ENCODE peak calls at places on chromosomes 7 and 10, in four cellular contexts. P is psoas muscle, M is astrocyte, U is A549. T is an unnamed sample.

GRCh38 chr7:93226310-93226709 is at the start of gene HEPACAM2:
- DNase-seq in P (no peak), M (no peak), U (no peak), T (no peak)

GRCh38 chr10:110840225-110840922 is 31.4 kb upstream of the PDCD4 start:
- DNase-seq in U (peak), M (no peak), P (no peak), T (no peak)

GRCh38 chr7:138459300-138460175 is 521 bp upstream of the TRIM24 start:
- DNase-seq in U (peak), P (no peak), M (no peak), T (peak)

GRCh38 chr10:70513848-70514309 is 35.3 kb downstream of the PALD1 start:
- DNase-seq in U (no peak), P (no peak), M (no peak), T (no peak)

GRCh38 chr7:27840760-27841364 is 100.9 kb downstream of the TAX1BP1 start:
- DNase-seq in M (no peak), P (no peak), U (no peak), T (no peak)

GRCh38 chr7:64799-65430 is 127.5 kb upstream of the FAM20C start:
- DNase-seq in P (peak), M (no peak), U (no peak), T (no peak)

GRCh38 chr7:134593530-134594392 is 44.9 kb downstream of the AKR1B15 start:
- DNase-seq in P (peak), M (peak), U (peak), T (peak)

GRCh38 chr10:34254596-34254995 is 560.5 kb downstream of the PARD3 start:
- DNase-seq in M (peak), P (no peak), U (peak), T (peak)

GRCh38 chr10:129059977-129060376 is 407.1 kb upstream of the MGMT start:
- DNase-seq in M (no peak), P (no peak), U (no peak), T (no peak)

GRCh38 chr7:137919987-137920386 is 73.2 kb upstream of the DGKI start:
- DNase-seq in P (no peak), M (no peak), U (no peak), T (no peak)

GRCh38 chr7:144854839-144855424 is 19.1 kb upstream of the TPK1 start:
- DNase-seq in P (no peak), M (peak), U (peak), T (peak)

GRCh38 chr7:130887182-130888016 is 153.4 kb upstream of the KLF14 start:
- DNase-seq in M (peak), P (peak), U (peak), T (no peak)

GRCh38 chr10:97760461-97761257 is 11.1 kb downstream of the SFRP5 start:
- DNase-seq in U (no peak), P (peak), M (no peak), T (peak)

GRCh38 chr7:9189683-9190082 is 756.3 kb downstream of the NXPH1 start:
- DNase-seq in M (no peak), U (no peak), P (no peak), T (no peak)

GRCh38 chr7:561631-562393 is 42.2 kb upstream of the PDGFA start:
- DNase-seq in M (no peak), P (no peak), U (no peak), T (no peak)

GRCh38 chr10:86103391-86104101 is 263.0 kb downstream of the GRID1 start:
- DNase-seq in P (no peak), M (no peak), U (no peak), T (no peak)

GRCh38 chr7:143395187-143396149 is 13.2 kb downstream of the EPHA1 start:
- DNase-seq in U (no peak), M (no peak), P (no peak), T (no peak)

GRCh38 chr7:48116043-48116442 is 27.0 kb downstream of the UPP1 start:
- DNase-seq in P (no peak), M (no peak), U (no peak), T (no peak)

GRCh38 chr7:2044311-2044882 is 188.3 kb downstream of the MAD1L1 start:
- DNase-seq in M (no peak), U (no peak), P (peak), T (no peak)

GRCh38 chr10:103926722-103927319 is 8.8 kb upstream of the STN1 start:
- DNase-seq in P (no peak), M (no peak), U (no peak), T (no peak)

GRCh38 chr7:158129037-158130022 is 458.3 kb downstream of the PTPRN2 start:
- DNase-seq in M (no peak), U (no peak), P (peak), T (no peak)

GRCh38 chr10:79292789-79293746 is 54.2 kb upstream of the PPIF start:
- DNase-seq in U (no peak), M (no peak), P (no peak), T (no peak)
- TF ChIP-seq CTCF in U (peak), M (peak), P (peak), T (peak)

DNA sequence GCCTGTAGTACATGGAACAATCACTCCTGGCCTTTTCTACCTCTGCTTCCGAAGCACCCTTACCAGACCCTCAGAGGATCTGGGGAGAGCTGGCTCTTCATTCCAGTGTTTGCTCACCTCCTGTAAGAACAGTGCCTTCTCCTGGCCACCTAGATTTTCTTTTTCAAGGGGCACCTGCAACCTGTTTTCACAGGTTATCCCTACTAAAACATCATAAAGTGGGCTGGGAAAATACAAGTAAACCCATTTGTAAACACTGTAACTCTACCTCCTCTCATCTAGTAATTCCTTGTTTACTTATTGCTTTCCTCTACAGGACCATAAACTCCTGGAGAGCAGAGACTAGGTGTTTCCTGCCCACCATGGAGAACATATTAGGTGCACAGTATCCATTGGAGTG is 1.1 kb downstream of the PIK3AP1 start:
- DNase-seq in P (no peak), M (no peak), U (no peak), T (no peak)
- H3K4me3 ChIP-seq in P (peak), M (no peak), U (no peak), T (no peak)

GRCh38 chr7:156499247-156499881 is 141.2 kb upstream of the RNF32 start:
- DNase-seq in U (no peak), P (no peak), M (no peak), T (no peak)

GRCh38 chr7:156505876-156506275 is 134.7 kb upstream of the RNF32 start:
- DNase-seq in U (no peak), P (no peak), M (no peak), T (no peak)

GRCh38 chr7:156504687-156505545 is 135.7 kb upstream of the RNF32 start:
- DNase-seq in U (no peak), M (no peak), P (no peak), T (no peak)

GRCh38 chr7:156504006-156504405 is 136.6 kb upstream of the RNF32 start:
- DNase-seq in U (no peak), P (no peak), M (no peak), T (no peak)

GRCh38 chr7:156503195-156503594 is 137.4 kb upstream of the RNF32 start:
- DNase-seq in M (no peak), P (no peak), U (no peak), T (no peak)
- TF ChIP-seq CTCF in M (no peak), P (no peak), U (peak), T (no peak)

GRCh38 chr7:150954986-150955518 is 23.1 kb downstream of the KCNH2 start:
- DNase-seq in P (no peak), M (no peak), U (no peak), T (no peak)
- H3K4me3 ChIP-seq in P (peak), M (no peak), U (no peak), T (no peak)

GRCh38 chr10:50289196-50289595 is 37.9 kb upstream of the ASAH2 start:
- DNase-seq in P (no peak), U (no peak), M (no peak), T (no peak)

GRCh38 chr10:50294582-50294981 is 43.3 kb upstream of the ASAH2 start:
- DNase-seq in M (no peak), P (no peak), U (no peak), T (no peak)

GRCh38 chr10:50293508-50294320 is 42.4 kb upstream of the ASAH2 start:
- DNase-seq in M (no peak), P (no peak), U (no peak), T (no peak)

GRCh38 chr10:50295367-50295766 is 44.1 kb upstream of the ASAH2 start:
- DNase-seq in P (no peak), M (no peak), U (no peak), T (no peak)

DNA sequence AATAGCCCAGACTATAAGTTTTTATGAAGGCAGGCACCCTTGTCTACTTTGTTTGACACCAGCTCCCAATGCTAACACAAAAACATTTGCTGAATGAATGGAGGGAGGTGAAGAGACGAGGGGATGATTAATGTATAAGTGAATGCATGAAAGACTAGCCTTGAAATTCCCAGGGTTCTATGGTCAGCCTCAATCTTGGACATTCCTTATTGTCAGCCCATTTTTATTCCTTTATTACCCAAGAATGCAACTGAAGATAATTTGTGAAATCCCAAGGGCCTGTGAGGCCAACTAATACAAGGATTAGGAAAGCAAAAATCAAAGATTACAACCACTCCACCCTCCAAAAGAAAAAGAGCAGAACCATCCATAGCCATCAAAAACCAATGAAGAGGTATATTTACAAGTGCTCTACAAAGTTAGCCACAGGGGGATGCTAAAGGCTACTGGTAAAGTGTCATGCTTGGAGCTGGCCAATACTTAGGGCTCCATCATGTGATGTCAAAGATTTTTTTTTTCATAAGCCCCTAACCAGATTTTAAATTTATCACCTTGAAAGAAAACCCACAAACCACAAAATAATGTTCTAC is 40.0 kb upstream of the ASAH2 start:
- DNase-seq in M (peak), P (no peak), U (no peak), T (no peak)
- TF ChIP-seq CTCF in M (peak), P (peak), U (peak), T (peak)

DNA sequence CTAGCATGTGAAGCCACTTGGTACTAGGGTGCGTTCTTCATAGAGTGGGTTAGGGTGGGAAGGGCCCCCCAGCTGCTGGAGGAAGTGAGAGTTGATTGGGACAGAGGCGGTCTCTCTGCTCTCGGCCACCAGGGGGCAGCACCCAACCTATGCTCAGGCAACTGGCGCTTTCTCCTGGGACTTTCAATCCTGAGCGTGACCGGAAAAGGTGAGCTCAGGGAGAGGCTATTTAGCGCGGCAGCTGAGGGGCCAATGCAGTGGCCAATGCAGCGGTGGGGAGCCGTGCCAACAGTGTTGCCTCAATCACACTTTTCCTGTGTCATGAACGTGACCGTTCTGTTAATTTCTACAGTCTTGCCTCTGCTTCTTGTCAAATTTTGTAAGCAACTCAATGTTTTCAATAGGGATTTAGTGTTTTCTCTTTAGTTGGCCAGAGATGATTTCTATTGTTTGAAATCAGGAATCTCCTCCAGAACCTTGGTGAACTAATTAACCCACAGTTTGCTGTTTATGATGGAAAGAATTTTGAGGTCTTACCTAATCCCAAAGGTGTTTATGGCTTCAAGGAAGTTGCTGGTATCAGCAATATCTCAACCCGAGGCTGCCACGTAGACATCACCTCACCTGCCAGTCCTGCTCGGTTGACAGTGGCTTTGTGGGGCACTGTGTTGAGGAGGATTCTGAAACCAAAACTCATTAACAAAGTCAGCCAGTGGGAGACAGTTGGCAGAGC is 67.9 kb upstream of the PDZD8 start:
- DNase-seq in U (peak), M (peak), P (peak), T (peak)
- H3K4me3 ChIP-seq in U (no peak), M (no peak), P (peak), T (no peak)

GRCh38 chr10:53808677-53809076 is 992.4 kb downstream of the PCDH15 start:
- DNase-seq in P (no peak), U (no peak), M (no peak), T (no peak)
- TF ChIP-seq CTCF in P (no peak), U (no peak), M (no peak), T (no peak)

DNA sequence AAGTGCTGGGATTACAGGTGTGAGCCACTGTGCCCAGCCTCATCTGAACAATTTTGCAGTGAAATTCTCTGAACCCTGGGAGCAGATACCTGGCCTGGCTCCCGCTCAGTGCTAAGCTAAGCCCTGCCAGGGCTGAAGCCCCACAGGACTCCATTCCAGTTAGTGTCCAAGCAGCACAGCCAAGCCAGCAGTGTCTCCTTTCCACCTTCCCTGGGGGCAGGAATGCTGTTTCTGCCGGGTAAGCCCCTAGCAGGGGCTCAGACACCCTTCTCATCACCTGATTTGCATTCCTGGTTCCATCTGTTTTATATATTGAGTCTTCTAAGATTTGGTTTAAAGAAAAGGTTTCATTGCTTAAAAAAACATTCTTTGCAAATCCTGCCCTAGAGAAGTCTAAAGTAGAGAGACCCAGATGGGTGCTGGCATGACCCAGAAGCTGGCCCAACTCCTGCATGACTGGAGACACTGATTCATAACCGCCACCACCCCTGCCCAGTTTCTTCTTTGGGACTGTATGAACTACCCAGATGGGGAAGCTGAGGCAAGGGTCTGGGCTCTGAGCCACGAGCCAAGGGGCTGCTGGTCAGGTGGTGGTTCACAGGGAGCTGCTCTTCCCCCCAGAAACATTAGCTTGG is 14.0 kb downstream of the SLC13A4 start:
- DNase-seq in P (no peak), M (no peak), U (no peak), T (no peak)
- H3K4me3 ChIP-seq in P (no peak), M (no peak), U (no peak), T (no peak)